ENCODE peak calls at places on chromosomes 7 and 10, in nine cellular contexts. One of them, this sample, is unnamed.
A peak's percentile ranks its signal among the peaks of the same experiment; 100 is the strongest.

GRCh38 chr7:19307554-19307953 is 162.3 kb upstream of the FERD3L start:
- DNase-seq in ascending aorta: no peak
- DNase-seq in hepatocyte: no peak
- DNase-seq in CD4-positive, alpha-beta T cell: no peak
- DNase-seq in endothelial cell: no peak
- DNase-seq in stimulated activated CD8-positive, alpha-beta memory T cell treated with anti-CD3 and anti-CD28 coated beads, Interleukin-12 subunit alpha, Interleukin-12 subunit beta, amount 100 ng/mL, for 1 hour: no peak
- DNase-seq in right atrium auricular region: no peak
- DNase-seq in NCI-H2081: no peak
- DNase-seq in fibroblast of the aortic adventitia: no peak
- DNase-seq in this sample: no peak

GRCh38 chr7:85833071-85833470 is 646.2 kb upstream of the SEMA3D start:
- DNase-seq in ascending aorta: no peak
- DNase-seq in hepatocyte: no peak
- DNase-seq in CD4-positive, alpha-beta T cell: no peak
- DNase-seq in endothelial cell: no peak
- DNase-seq in stimulated activated CD8-positive, alpha-beta memory T cell treated with anti-CD3 and anti-CD28 coated beads, Interleukin-12 subunit alpha, Interleukin-12 subunit beta, amount 100 ng/mL, for 1 hour: no peak
- DNase-seq in right atrium auricular region: no peak
- DNase-seq in NCI-H2081: no peak
- DNase-seq in fibroblast of the aortic adventitia: peak; percentile 50
- DNase-seq in this sample: no peak

GRCh38 chr7:126557271-126557670 is 695.5 kb downstream of the GRM8 start:
- DNase-seq in ascending aorta: no peak
- DNase-seq in hepatocyte: no peak
- DNase-seq in CD4-positive, alpha-beta T cell: no peak
- DNase-seq in endothelial cell: no peak
- DNase-seq in stimulated activated CD8-positive, alpha-beta memory T cell treated with anti-CD3 and anti-CD28 coated beads, Interleukin-12 subunit alpha, Interleukin-12 subunit beta, amount 100 ng/mL, for 1 hour: no peak
- DNase-seq in right atrium auricular region: no peak
- DNase-seq in NCI-H2081: no peak
- DNase-seq in fibroblast of the aortic adventitia: no peak
- DNase-seq in this sample: no peak

GRCh38 chr7:19203686-19204085 is 58.5 kb upstream of the FERD3L start:
- DNase-seq in ascending aorta: no peak
- DNase-seq in hepatocyte: no peak
- DNase-seq in CD4-positive, alpha-beta T cell: no peak
- DNase-seq in endothelial cell: no peak
- DNase-seq in stimulated activated CD8-positive, alpha-beta memory T cell treated with anti-CD3 and anti-CD28 coated beads, Interleukin-12 subunit alpha, Interleukin-12 subunit beta, amount 100 ng/mL, for 1 hour: no peak
- DNase-seq in right atrium auricular region: no peak
- DNase-seq in NCI-H2081: no peak
- DNase-seq in fibroblast of the aortic adventitia: no peak
- DNase-seq in this sample: no peak

GRCh38 chr10:99235872-99236626 is 397 bp upstream of the HPSE2 start:
- DNase-seq in ascending aorta: no peak
- DNase-seq in hepatocyte: peak; percentile 58
- DNase-seq in CD4-positive, alpha-beta T cell: no peak
- DNase-seq in endothelial cell: peak; percentile 29
- DNase-seq in stimulated activated CD8-positive, alpha-beta memory T cell treated with anti-CD3 and anti-CD28 coated beads, Interleukin-12 subunit alpha, Interleukin-12 subunit beta, amount 100 ng/mL, for 1 hour: no peak
- DNase-seq in right atrium auricular region: no peak
- DNase-seq in NCI-H2081: no peak
- DNase-seq in fibroblast of the aortic adventitia: no peak
- DNase-seq in this sample: no peak

GRCh38 chr10:8069627-8070026 is 15.1 kb downstream of the GATA3 start:
- DNase-seq in ascending aorta: no peak
- DNase-seq in hepatocyte: no peak
- DNase-seq in CD4-positive, alpha-beta T cell: no peak
- DNase-seq in endothelial cell: no peak
- DNase-seq in stimulated activated CD8-positive, alpha-beta memory T cell treated with anti-CD3 and anti-CD28 coated beads, Interleukin-12 subunit alpha, Interleukin-12 subunit beta, amount 100 ng/mL, for 1 hour: no peak
- DNase-seq in right atrium auricular region: no peak
- DNase-seq in NCI-H2081: no peak
- DNase-seq in fibroblast of the aortic adventitia: no peak
- DNase-seq in this sample: no peak

GRCh38 chr10:67077376-67077775 is 151.5 kb downstream of the LRRTM3 start:
- DNase-seq in ascending aorta: no peak
- DNase-seq in hepatocyte: peak; percentile 8
- DNase-seq in CD4-positive, alpha-beta T cell: no peak
- DNase-seq in endothelial cell: no peak
- DNase-seq in stimulated activated CD8-positive, alpha-beta memory T cell treated with anti-CD3 and anti-CD28 coated beads, Interleukin-12 subunit alpha, Interleukin-12 subunit beta, amount 100 ng/mL, for 1 hour: no peak
- DNase-seq in right atrium auricular region: no peak
- DNase-seq in NCI-H2081: no peak
- DNase-seq in fibroblast of the aortic adventitia: no peak
- DNase-seq in this sample: no peak

GRCh38 chr7:93147358-93147757 is 827 bp downstream of the SAMD9L start:
- DNase-seq in ascending aorta: no peak
- DNase-seq in hepatocyte: peak; percentile 19
- DNase-seq in CD4-positive, alpha-beta T cell: peak; percentile 35
- DNase-seq in endothelial cell: no peak
- DNase-seq in stimulated activated CD8-positive, alpha-beta memory T cell treated with anti-CD3 and anti-CD28 coated beads, Interleukin-12 subunit alpha, Interleukin-12 subunit beta, amount 100 ng/mL, for 1 hour: peak; percentile 12
- DNase-seq in right atrium auricular region: no peak
- DNase-seq in NCI-H2081: no peak
- DNase-seq in fibroblast of the aortic adventitia: peak; percentile 70
- DNase-seq in this sample: peak; percentile 63

GRCh38 chr7:108094375-108094774 is 35.8 kb downstream of the LAMB4 start:
- DNase-seq in ascending aorta: no peak
- DNase-seq in hepatocyte: no peak
- DNase-seq in CD4-positive, alpha-beta T cell: no peak
- DNase-seq in endothelial cell: no peak
- DNase-seq in stimulated activated CD8-positive, alpha-beta memory T cell treated with anti-CD3 and anti-CD28 coated beads, Interleukin-12 subunit alpha, Interleukin-12 subunit beta, amount 100 ng/mL, for 1 hour: no peak
- DNase-seq in right atrium auricular region: no peak
- DNase-seq in NCI-H2081: no peak
- DNase-seq in fibroblast of the aortic adventitia: peak; percentile 97
- DNase-seq in this sample: no peak

GRCh38 chr7:3880221-3880935 is 579.3 kb downstream of the SDK1 start:
- DNase-seq in ascending aorta: no peak
- DNase-seq in hepatocyte: no peak
- DNase-seq in CD4-positive, alpha-beta T cell: no peak
- DNase-seq in endothelial cell: no peak
- DNase-seq in stimulated activated CD8-positive, alpha-beta memory T cell treated with anti-CD3 and anti-CD28 coated beads, Interleukin-12 subunit alpha, Interleukin-12 subunit beta, amount 100 ng/mL, for 1 hour: no peak
- DNase-seq in right atrium auricular region: no peak
- DNase-seq in NCI-H2081: peak; percentile 72
- DNase-seq in fibroblast of the aortic adventitia: no peak
- DNase-seq in this sample: no peak

GRCh38 chr7:152849128-152849527 is 89.6 kb downstream of the ACTR3B start:
- DNase-seq in ascending aorta: no peak
- DNase-seq in hepatocyte: no peak
- DNase-seq in CD4-positive, alpha-beta T cell: no peak
- DNase-seq in endothelial cell: no peak
- DNase-seq in stimulated activated CD8-positive, alpha-beta memory T cell treated with anti-CD3 and anti-CD28 coated beads, Interleukin-12 subunit alpha, Interleukin-12 subunit beta, amount 100 ng/mL, for 1 hour: no peak
- DNase-seq in right atrium auricular region: no peak
- DNase-seq in NCI-H2081: no peak
- DNase-seq in fibroblast of the aortic adventitia: no peak
- DNase-seq in this sample: no peak

This sample was measured in NAMALWA.